ENCODE peak calls at places on chromosomes 13 and 19, in seven cellular contexts. O is SK-N-SH; E is mammary epithelial cell; I is CD4-positive, alpha-beta memory T cell; L is fibroblast of lung; W is IMR-90; A is heart right ventricle. U is an unnamed sample.

GRCh38 chr19:41735071-41735623 is 20.2 kb upstream of the CEACAM6 start:
- DNase-seq in W (no peak), I (no peak), A (no peak), L (no peak), E (no peak), O (no peak), U (no peak)

GRCh38 chr13:66887088-66887487 is 343.0 kb downstream of the PCDH9 start:
- DNase-seq in W (peak; percentile 57), L (peak; percentile 83), E (no peak), O (peak; percentile 8), I (no peak), A (peak; percentile 11), U (no peak)

GRCh38 chr13:35349673-35350278 is 126.7 kb downstream of the MAB21L1 start:
- DNase-seq in E (peak; percentile 9), W (no peak), A (no peak), I (no peak), O (no peak), L (peak; percentile 19), U (no peak)

GRCh38 chr13:33547035-33547434 is 261.5 kb upstream of the STARD13 start:
- DNase-seq in W (no peak), O (no peak), A (no peak), I (no peak), E (no peak), L (no peak), U (no peak)

GRCh38 chr19:50565984-50566903 is 2.0 kb downstream of the LRRC4B start:
- DNase-seq in O (no peak), I (no peak), L (no peak), W (no peak), E (no peak), A (no peak), U (peak; percentile 58)

GRCh38 chr13:111005808-111006494 is 91.1 kb upstream of the ANKRD10 start:
- DNase-seq in O (no peak), I (no peak), E (no peak), A (peak; percentile 71), W (peak; percentile 43), L (peak; percentile 31), U (no peak)

GRCh38 chr19:30719189-30719990 is 347.2 kb downstream of the ZNF536 start:
- DNase-seq in E (peak; percentile 29), W (no peak), L (peak; percentile 22), I (no peak), A (peak; percentile 74), O (peak; percentile 90), U (peak; percentile 67)

GRCh38 chr13:20544186-20544914 is 18.7 kb upstream of the CRYL1 start:
- DNase-seq in W (no peak), A (no peak), I (no peak), E (no peak), L (no peak), O (no peak), U (no peak)

GRCh38 chr19:5166262-5166661 is 174.3 kb downstream of the PTPRS start:
- DNase-seq in L (peak; percentile 76), I (no peak), A (no peak), W (peak; percentile 75), O (no peak), E (peak; percentile 67), U (no peak)

GRCh38 chr19:49635530-49636229 is 4.3 kb downstream of the RRAS start:
- DNase-seq in L (no peak), O (no peak), I (no peak), W (peak; percentile 50), E (no peak), A (no peak), U (peak; percentile 48)

GRCh38 chr13:59700281-59700680 is 463.4 kb downstream of the DIAPH3 start:
- DNase-seq in O (no peak), W (peak; percentile 42), L (peak; percentile 72), E (no peak), I (no peak), A (no peak), U (peak; percentile 64)

GRCh38 chr19:6276447-6276846 is 3.3 kb downstream of the MLLT1 start:
- DNase-seq in O (peak; percentile 47), A (no peak), W (peak; percentile 55), I (no peak), L (peak; percentile 88), E (no peak), U (no peak)

GRCh38 chr19:6274756-6275155 is 5.0 kb downstream of the MLLT1 start:
- DNase-seq in A (no peak), E (no peak), I (no peak), L (no peak), W (no peak), O (peak; percentile 60), U (no peak)

GRCh38 chr19:6272913-6273600 is 6.7 kb downstream of the MLLT1 start:
- DNase-seq in O (no peak), I (no peak), E (no peak), A (no peak), W (no peak), L (no peak), U (no peak)

GRCh38 chr19:6273701-6274601 is 5.8 kb downstream of the MLLT1 start:
- DNase-seq in E (peak; percentile 83), A (peak; percentile 78), L (peak; percentile 91), I (no peak), W (peak; percentile 88), O (peak; percentile 74), U (no peak)

DNA sequence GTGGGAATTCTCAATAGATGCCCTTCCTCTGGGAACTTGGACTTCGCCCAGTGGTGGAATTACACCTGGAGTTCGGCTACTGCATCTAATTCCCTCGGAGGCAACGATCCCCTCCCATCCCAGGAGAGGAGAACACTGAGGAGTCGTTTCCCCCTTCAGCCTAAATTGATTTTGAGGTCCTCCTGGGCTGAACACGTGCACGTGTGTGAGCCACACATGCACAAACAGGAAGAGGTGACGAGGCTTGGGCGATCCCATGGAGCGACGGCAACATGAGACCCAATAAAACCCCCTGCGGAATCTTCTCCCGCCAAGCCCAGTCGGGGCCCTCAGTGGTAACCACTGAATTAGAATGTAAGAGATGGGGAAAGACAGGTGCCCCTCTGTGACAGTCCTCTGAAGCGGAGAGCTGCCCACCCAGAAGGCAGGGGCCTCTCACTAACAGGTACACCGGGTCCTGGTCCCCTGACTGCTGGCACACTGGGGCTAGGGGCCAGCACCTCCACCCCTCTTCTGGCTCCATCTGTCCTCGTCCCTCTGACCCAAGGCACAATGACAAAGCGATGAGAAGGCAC is 4.5 kb downstream of the MLLT1 start:
- DNase-seq in O (no peak), A (no peak), W (no peak), E (no peak), L (no peak), I (no peak), U (no peak)
- H3K4me1 ChIP-seq in O (peaks cover 44% of the 10 kb centered on the region), A (peaks cover 92% of the 10 kb centered on the region), W (peaks cover 65% of the 10 kb centered on the region), E (peaks cover 44% of the 10 kb centered on the region), L (peaks cover 55% of the 10 kb centered on the region), I (peaks cover 47% of the 10 kb centered on the region), U (peaks cover 12% of the 10 kb centered on the region)

DNA sequence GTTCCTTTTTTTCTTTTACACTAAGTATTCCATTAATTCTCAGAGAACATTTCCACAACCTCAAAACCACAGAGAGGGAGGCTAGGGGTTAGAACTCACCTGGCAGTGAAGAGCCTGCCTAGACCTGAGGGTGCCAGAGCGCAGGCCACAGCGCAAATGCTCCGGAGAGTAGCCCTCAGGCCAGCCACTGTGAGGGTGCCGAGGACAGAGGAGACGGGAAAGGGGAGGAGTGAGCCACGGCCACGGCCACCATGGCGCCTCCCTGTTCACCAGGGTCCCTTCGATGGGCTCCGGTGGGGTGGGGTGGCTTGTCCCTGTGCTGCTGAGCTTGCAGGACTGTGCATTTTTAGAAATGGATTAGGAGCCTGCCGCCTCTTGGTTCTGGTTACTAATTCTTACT is 58.9 kb downstream of the GGACT start:
- DNase-seq in W (no peak), L (no peak), E (no peak), O (no peak), A (no peak), I (no peak), U (no peak)
- H3K4me1 ChIP-seq in W (peaks cover 2% of the 10 kb centered on the region), L (no peaks in the 10 kb centered on the region), E (no peaks in the 10 kb centered on the region), O (no peaks in the 10 kb centered on the region), A (no peaks in the 10 kb centered on the region), I (no peaks in the 10 kb centered on the region), U (no peaks in the 10 kb centered on the region)

DNA sequence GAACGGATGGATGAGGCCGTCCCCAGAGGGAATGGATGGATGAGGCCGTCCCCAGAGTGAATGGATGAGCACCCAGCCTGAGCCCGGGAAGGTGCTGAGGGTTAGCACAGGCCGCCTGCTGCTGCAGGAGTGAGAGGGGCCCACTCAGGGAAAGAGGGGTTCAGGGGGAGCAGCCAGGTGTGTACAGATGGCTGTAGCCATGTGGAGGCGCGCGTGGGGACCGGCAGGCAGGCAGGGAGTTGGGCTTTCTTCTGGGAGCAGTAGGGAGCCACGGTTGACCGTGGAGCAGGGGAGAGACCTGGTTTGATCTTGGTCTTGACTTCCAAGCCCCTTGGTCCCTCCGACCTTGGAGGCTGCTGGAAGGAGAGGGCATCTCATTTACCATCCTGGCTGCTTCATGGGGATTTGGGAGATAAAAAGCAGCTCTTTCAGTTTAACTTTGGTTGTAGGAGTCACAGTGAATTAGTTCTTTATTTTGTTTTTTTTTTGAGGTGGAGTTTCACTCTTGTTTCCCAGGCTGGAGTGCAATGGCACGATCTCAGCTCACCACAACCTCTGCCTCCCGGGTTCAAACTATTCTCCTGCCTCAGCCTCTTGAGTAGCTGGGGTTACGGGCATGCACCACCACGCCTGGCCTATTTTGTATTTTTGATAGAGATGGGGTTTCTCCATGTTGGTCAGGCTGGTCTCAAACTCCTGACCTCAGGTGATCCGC is 24.7 kb downstream of the ARID3A start:
- DNase-seq in I (no peak), A (no peak), W (no peak), O (no peak), L (no peak), E (no peak), U (no peak)
- H3K4me1 ChIP-seq in I (peaks cover 15% of the 10 kb centered on the region), A (peaks cover 9% of the 10 kb centered on the region), W (peaks cover 26% of the 10 kb centered on the region), O (no peaks in the 10 kb centered on the region), L (peaks cover 6% of the 10 kb centered on the region), E (no peaks in the 10 kb centered on the region), U (peaks cover 10% of the 10 kb centered on the region)

GRCh38 chr13:29038700-29039099 is 218.6 kb downstream of the MTUS2 start:
- DNase-seq in W (no peak), A (no peak), L (no peak), O (no peak), I (no peak), E (no peak), U (no peak)
- H3K4me1 ChIP-seq in W (no peaks in the 10 kb centered on the region), A (no peaks in the 10 kb centered on the region), L (no peaks in the 10 kb centered on the region), O (no peaks in the 10 kb centered on the region), I (no peaks in the 10 kb centered on the region), E (no peaks in the 10 kb centered on the region), U (no peaks in the 10 kb centered on the region)

GRCh38 chr13:41006296-41006695 is 12.8 kb downstream of the ELF1 start:
- DNase-seq in L (no peak), A (no peak), W (no peak), E (no peak), I (no peak), O (no peak), U (no peak)
- H3K4me1 ChIP-seq in L (peaks cover 2% of the 10 kb centered on the region), A (peaks cover 66% of the 10 kb centered on the region), W (peaks cover 4% of the 10 kb centered on the region), E (peaks cover 24% of the 10 kb centered on the region), I (peaks cover 92% of the 10 kb centered on the region), O (peaks cover 17% of the 10 kb centered on the region), U (peaks cover 10% of the 10 kb centered on the region)

GRCh38 chr13:44373247-44373600 is 400 bp upstream of the SERP2 start:
- DNase-seq in L (no peak), A (no peak), W (no peak), O (no peak), I (no peak), E (no peak), U (no peak)
- H3K4me1 ChIP-seq in L (peaks cover 7% of the 10 kb centered on the region), A (peaks cover 10% of the 10 kb centered on the region), W (no peaks in the 10 kb centered on the region), O (no peaks in the 10 kb centered on the region), I (no peaks in the 10 kb centered on the region), E (peaks cover 6% of the 10 kb centered on the region), U (no peaks in the 10 kb centered on the region)